ENCODE peak calls at places on chromosome 19, in six cellular contexts. Y is body of pancreas, N is cardiac muscle cell, J is left ventricle myocardium inferior, C is lower lobe of right lung, B is fibroblast of lung. X is an unnamed sample. For H3K36me3, the result is how much of the 10 kb centered on the place peaks cover.

GRCh38 chr19:40718774-40719391 is 2.0 kb downstream of the ITPKC start:
- DNase-seq in Y (peak), N (peak), J (peak), C (peak), B (peak), X (no peak)

GRCh38 chr19:3949294-3949693 is 16.4 kb downstream of the NMRK2 start:
- DNase-seq in Y (no peak), N (no peak), J (no peak), C (no peak), B (no peak), X (no peak)

GRCh38 chr19:45798995-45799517 is 6.4 kb upstream of the DMWD start:
- DNase-seq in Y (peak), N (peak), J (peak), C (peak), B (peak), X (no peak)

GRCh38 chr19:48713041-48713863 is 6.3 kb downstream of the MAMSTR start:
- DNase-seq in Y (no peak), N (no peak), J (no peak), C (no peak), B (no peak), X (no peak)

GRCh38 chr19:45895519-45895972 is 6.9 kb downstream of the MYPOP start:
- DNase-seq in Y (no peak), N (no peak), J (no peak), C (no peak), B (no peak), X (no peak)

GRCh38 chr19:572891-573825 is 762 bp downstream of the BSG start:
- DNase-seq in Y (peak), N (peak), J (peak), C (peak), B (peak), X (no peak)

GRCh38 chr19:4323692-4324091 is 14.9 kb downstream of the STAP2 start:
- DNase-seq in Y (no peak), N (no peak), J (no peak), C (no peak), B (no peak), X (no peak)

GRCh38 chr19:55340144-55340783 is 588 bp downstream of the KMT5C start:
- DNase-seq in Y (peak), N (no peak), J (no peak), C (peak), B (no peak), X (no peak)

GRCh38 chr19:51727349-51727880 is 3.6 kb upstream of the HAS1 start:
- DNase-seq in Y (no peak), N (peak), J (no peak), C (no peak), B (peak), X (no peak)

GRCh38 chr19:47891923-47892666 is 6.0 kb upstream of the SULT2A1 start:
- DNase-seq in Y (peak), N (peak), J (no peak), C (no peak), B (no peak), X (no peak)

GRCh38 chr19:42091300-42092266 is 15.6 kb downstream of the ZNF574 start:
- DNase-seq in Y (no peak), N (peak), J (no peak), C (no peak), B (peak), X (no peak)

DNA sequence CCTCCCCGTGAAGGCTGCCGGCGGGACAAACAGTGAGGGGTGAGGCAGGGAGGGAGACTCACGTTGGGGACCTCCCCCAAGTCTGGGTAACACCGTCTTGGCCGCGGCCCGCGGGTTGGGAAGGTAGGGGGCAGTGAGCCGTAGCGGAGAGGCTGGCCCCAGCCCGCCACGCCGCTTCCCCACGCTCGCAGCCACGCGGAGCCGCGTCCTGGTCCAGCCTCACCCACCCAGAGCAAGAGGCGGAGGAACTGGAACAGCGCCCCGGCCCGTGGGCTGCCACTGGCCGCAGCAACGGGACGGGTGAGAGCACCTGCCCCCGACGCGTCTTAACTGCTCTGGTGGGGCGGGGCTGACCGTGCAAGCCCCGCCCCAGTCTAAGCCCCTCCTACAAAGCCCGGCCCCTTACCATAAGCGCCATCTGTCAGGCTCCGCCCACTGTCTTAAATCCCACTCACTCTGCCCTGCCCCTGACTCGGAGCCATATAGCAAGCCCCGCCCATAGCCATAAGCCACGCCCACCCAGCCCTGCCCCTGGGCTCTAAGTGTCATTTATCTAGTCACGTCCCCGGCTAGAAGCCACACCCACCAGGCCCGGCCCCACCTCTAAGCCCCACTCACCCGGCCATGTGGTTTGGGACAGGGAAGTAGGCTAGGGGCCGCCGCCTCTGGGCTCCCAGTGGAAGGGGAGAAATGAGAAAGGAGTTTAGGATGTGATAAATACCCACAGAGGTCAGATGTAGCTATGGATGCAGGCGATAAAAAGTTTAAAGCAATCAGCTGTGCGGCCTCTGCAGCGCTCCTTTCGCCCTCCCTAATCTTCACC is 2.1 kb upstream of the CCL25 start:
- DNase-seq in Y (peak), N (peak), J (peak), C (peak), B (peak), X (peak)
- H3K4me3 ChIP-seq in Y (no peak), N (peak), J (peak), C (peak), B (no peak), X (peak)

DNA sequence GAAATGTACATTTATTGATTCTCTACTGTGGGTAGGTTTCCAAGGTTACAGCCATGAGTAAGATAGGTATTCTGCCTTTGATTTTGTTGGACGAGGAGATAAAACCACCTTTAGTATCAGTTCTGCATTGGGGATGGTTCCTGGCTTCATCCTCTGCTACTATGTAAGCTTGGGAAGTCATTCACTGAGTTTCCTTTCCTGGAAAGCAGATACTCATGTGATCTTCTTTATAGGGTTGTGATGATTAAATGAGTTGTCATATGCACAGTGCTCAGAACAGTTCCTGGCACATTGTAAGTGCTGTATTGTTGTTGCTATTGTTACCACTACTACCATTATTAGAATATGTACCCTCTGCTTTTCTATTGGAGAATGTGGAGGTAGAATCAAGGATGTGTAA is 13.2 kb upstream of the WTIP start:
- DNase-seq in Y (no peak), N (no peak), J (no peak), C (no peak), B (no peak), X (no peak)
- H3K36me3 ChIP-seq in Y (under half), N (half or more), J (half or more), C (half or more), B (under half), X (under half)

GRCh38 chr19:17510220-17510993 is 1.0 kb upstream of the PGLS start:
- DNase-seq in Y (no peak), N (peak), J (no peak), C (no peak), B (peak), X (no peak)

GRCh38 chr19:17513801-17514200 is 2.4 kb downstream of the PGLS start:
- DNase-seq in Y (no peak), N (no peak), J (no peak), C (no peak), B (no peak), X (no peak)

GRCh38 chr19:17515408-17516149 is 4.1 kb downstream of the PGLS start:
- DNase-seq in Y (no peak), N (no peak), J (no peak), C (no peak), B (no peak), X (no peak)

GRCh38 chr19:17512574-17512939 is 1.1 kb downstream of the PGLS start:
- DNase-seq in Y (no peak), N (no peak), J (no peak), C (no peak), B (no peak), X (no peak)

GRCh38 chr19:17511724-17512573 is 500 bp downstream of the PGLS start:
- DNase-seq in Y (peak), N (peak), J (peak), C (peak), B (peak), X (peak)
- TF ChIP-seq CTCF in Y (no peak), N (peak), J (peak), C (peak), B (peak), X (peak)

DNA sequence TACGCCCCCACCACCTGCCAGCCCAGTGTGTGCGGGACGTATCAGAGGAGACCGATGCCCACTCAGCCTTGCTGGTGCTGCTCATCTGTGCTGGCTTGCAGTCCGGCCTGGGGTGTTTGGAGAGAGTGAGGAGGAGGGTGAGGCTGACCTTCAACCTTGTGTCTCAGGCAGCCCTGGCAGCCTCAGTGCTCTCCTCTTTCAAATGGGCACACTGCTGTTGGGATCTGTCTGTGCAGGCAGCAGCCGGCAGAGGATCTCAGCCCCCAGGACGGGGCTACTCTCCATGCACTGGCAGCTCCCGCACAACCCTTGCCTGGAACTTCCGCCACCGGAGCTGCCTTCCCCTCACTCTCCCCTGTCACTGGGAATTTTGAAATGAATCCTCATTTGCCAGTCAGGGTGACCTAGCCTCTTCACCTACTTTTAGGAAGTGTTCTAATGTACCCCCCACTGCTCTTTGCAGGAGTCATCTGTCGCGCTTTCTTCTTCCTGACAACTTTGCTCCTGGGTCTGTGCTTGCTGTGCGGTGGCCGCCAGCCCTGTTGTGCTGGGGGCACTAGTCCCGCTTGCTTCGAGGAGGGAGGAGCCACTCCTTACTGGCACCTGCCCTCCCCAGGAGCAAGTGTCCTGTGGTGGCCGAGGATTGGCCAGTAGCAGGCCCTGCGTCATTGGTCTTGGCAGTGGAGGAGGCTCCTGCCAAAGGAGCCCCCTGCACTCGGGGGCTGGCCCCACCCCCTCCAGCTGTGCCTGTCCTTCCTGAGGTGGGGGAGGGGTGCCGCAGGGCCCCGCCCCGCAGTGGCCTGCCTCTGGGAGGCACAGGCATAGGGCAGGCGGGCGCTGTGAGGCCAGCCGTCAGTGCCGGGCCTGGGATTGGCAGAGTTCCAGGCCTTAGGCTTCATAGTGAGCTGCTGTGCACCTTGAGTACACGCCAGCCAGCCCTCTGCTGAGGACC is 53.4 kb downstream of the TSSK6 start:
- DNase-seq in Y (peak), N (peak), J (peak), C (peak), B (peak), X (no peak)
- H3K4me3 ChIP-seq in Y (no peak), N (peak), J (peak), C (peak), B (no peak), X (no peak)

GRCh38 chr19:1676351-1677266 is 24.2 kb upstream of the TCF3 start:
- DNase-seq in Y (no peak), N (no peak), J (no peak), C (no peak), B (no peak), X (no peak)
- H3K36me3 ChIP-seq in Y (under half), N (under half), J (under half), C (under half), B (under half), X (under half)

GRCh38 chr19:16115309-16116039 is 3.8 kb downstream of the RAB8A start:
- DNase-seq in Y (no peak), N (no peak), J (no peak), C (no peak), B (no peak), X (no peak)
- TF ChIP-seq CTCF in Y (no peak), N (no peak), J (no peak), C (no peak), B (no peak), X (no peak)

GRCh38 chr19:10274589-10274988 is 3.7 kb downstream of the ICAM1 start:
- DNase-seq in Y (no peak), N (no peak), J (no peak), C (no peak), B (no peak), X (no peak)

GRCh38 chr19:10270616-10271394 is at the start of gene ICAM1:
- DNase-seq in Y (peak), N (peak), J (peak), C (peak), B (peak), X (no peak)

GRCh38 chr19:10270180-10270615 is 722 bp upstream of the ICAM1 start:
- DNase-seq in Y (peak), N (peak), J (peak), C (peak), B (no peak), X (no peak)

GRCh38 chr19:10269333-10270179 is 1.4 kb upstream of the ICAM1 start:
- DNase-seq in Y (peak), N (peak), J (peak), C (peak), B (peak), X (no peak)

DNA sequence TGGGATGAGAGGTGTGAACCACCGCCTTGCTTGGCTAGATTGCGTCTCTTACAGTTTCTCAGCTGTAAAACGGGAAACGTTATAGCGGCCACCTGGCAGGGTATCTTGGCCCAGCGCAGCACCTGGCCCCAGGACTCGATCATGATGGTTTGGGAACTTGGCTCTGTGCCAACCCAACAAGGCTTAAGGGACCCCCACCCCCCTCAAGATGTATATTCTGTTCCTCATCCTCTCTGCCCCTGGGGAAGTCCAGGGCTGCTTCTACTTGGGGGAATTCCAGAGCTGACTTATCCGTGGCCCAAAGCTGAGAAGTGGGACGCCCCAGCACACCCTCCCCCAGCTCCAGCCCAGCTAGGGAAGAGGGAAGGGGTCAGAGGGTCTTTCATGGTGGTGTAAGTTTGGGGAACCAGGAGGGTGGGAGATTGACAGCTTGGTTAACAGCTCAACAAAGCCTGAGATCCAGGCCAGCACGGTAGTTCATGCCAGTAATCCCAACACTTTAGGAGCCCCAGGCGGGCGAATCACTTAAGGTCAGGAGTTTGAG is 695 bp downstream of the ICAM1 start:
- DNase-seq in Y (no peak), N (peak), J (no peak), C (no peak), B (no peak), X (no peak)
- H3K4me3 ChIP-seq in Y (no peak), N (no peak), J (peak), C (peak), B (peak), X (peak)

X was measured in kidney epithelial cell.